ENCODE peak calls at places on chromosomes 3 and 15, in seven cellular contexts. One of them, this sample, is unnamed.

GRCh38 chr3:114624676-114625181 is 330.9 kb downstream of the TIGIT start:
- DNase-seq in RPMI8226: peak
- DNase-seq in C1 segment of cervical spinal cord: peak
- DNase-seq in AG10803: peak
- DNase-seq in GM12865: no peak
- DNase-seq in mesothelial cell of epicardium: no peak
- DNase-seq in neural progenitor cell: no peak
- DNase-seq in this sample: no peak

GRCh38 chr3:98541695-98542094 is 9.9 kb downstream of the GPR15 start:
- DNase-seq in GM12865: no peak
- DNase-seq in mesothelial cell of epicardium: no peak
- DNase-seq in RPMI8226: peak
- DNase-seq in neural progenitor cell: no peak
- DNase-seq in AG10803: no peak
- DNase-seq in C1 segment of cervical spinal cord: no peak
- DNase-seq in this sample: no peak

GRCh38 chr15:83474578-83474977 is 27.4 kb downstream of the SH3GL3 start:
- DNase-seq in RPMI8226: no peak
- DNase-seq in neural progenitor cell: no peak
- DNase-seq in C1 segment of cervical spinal cord: no peak
- DNase-seq in GM12865: no peak
- DNase-seq in mesothelial cell of epicardium: no peak
- DNase-seq in AG10803: no peak
- DNase-seq in this sample: no peak

GRCh38 chr3:129016725-129017530 is 15.8 kb downstream of the EFCC1 start:
- DNase-seq in GM12865: peak
- DNase-seq in neural progenitor cell: no peak
- DNase-seq in mesothelial cell of epicardium: no peak
- DNase-seq in AG10803: no peak
- DNase-seq in RPMI8226: no peak
- DNase-seq in C1 segment of cervical spinal cord: no peak
- DNase-seq in this sample: peak

GRCh38 chr3:42831321-42831713 is 22.1 kb downstream of the ACKR2 start:
- DNase-seq in RPMI8226: peak
- DNase-seq in C1 segment of cervical spinal cord: peak
- DNase-seq in mesothelial cell of epicardium: no peak
- DNase-seq in AG10803: peak
- DNase-seq in GM12865: peak
- DNase-seq in neural progenitor cell: peak
- DNase-seq in this sample: peak

GRCh38 chr3:52104664-52105281 is 48.4 kb upstream of the DUSP7 start:
- DNase-seq in C1 segment of cervical spinal cord: no peak
- DNase-seq in RPMI8226: no peak
- DNase-seq in mesothelial cell of epicardium: no peak
- DNase-seq in AG10803: no peak
- DNase-seq in neural progenitor cell: no peak
- DNase-seq in GM12865: no peak
- DNase-seq in this sample: no peak

GRCh38 chr15:56798639-56799038 is 65.3 kb upstream of the ZNF280D start:
- DNase-seq in neural progenitor cell: no peak
- DNase-seq in RPMI8226: no peak
- DNase-seq in mesothelial cell of epicardium: no peak
- DNase-seq in C1 segment of cervical spinal cord: no peak
- DNase-seq in GM12865: peak
- DNase-seq in AG10803: peak
- DNase-seq in this sample: no peak

GRCh38 chr3:189099031-189099471 is 72.7 kb upstream of the TPRG1 start:
- DNase-seq in GM12865: no peak
- DNase-seq in C1 segment of cervical spinal cord: no peak
- DNase-seq in neural progenitor cell: no peak
- DNase-seq in AG10803: peak
- DNase-seq in RPMI8226: no peak
- DNase-seq in mesothelial cell of epicardium: no peak
- DNase-seq in this sample: no peak

GRCh38 chr3:128922804-128923459 is 43.5 kb downstream of the ACAD9 start:
- DNase-seq in AG10803: no peak
- DNase-seq in RPMI8226: no peak
- DNase-seq in neural progenitor cell: no peak
- DNase-seq in C1 segment of cervical spinal cord: no peak
- DNase-seq in mesothelial cell of epicardium: no peak
- DNase-seq in GM12865: no peak
- DNase-seq in this sample: no peak

GRCh38 chr3:181885868-181886630 is 174.3 kb downstream of the SOX2 start:
- DNase-seq in AG10803: no peak
- DNase-seq in mesothelial cell of epicardium: no peak
- DNase-seq in C1 segment of cervical spinal cord: no peak
- DNase-seq in neural progenitor cell: no peak
- DNase-seq in GM12865: no peak
- DNase-seq in RPMI8226: no peak
- DNase-seq in this sample: no peak

GRCh38 chr3:129230311-129231019 is 18.9 kb upstream of the COPG1 start:
- DNase-seq in GM12865: peak
- DNase-seq in AG10803: peak
- DNase-seq in C1 segment of cervical spinal cord: no peak
- DNase-seq in RPMI8226: no peak
- DNase-seq in mesothelial cell of epicardium: no peak
- DNase-seq in neural progenitor cell: no peak
- DNase-seq in this sample: no peak

This sample was measured in NAMALWA.